ENCODE peak calls at places on chromosomes 2 and 18, in seven cellular contexts. One of them, this sample, is unnamed.

GRCh38 chr18:37452697-37453385 is 112.8 kb downstream of the CELF4 start:
- DNase-seq in SK-N-SH: no peak
- DNase-seq in HCT116: no peak
- DNase-seq in GM12878: no peak
- DNase-seq in H1: no peak
- DNase-seq in K562: no peak
- DNase-seq in HepG2: no peak
- DNase-seq in this sample: peak

GRCh38 chr2:166439078-166439477 is 55.0 kb downstream of the SCN7A start:
- DNase-seq in HepG2: no peak
- DNase-seq in K562: no peak
- DNase-seq in SK-N-SH: no peak
- DNase-seq in GM12878: no peak
- DNase-seq in HCT116: no peak
- DNase-seq in H1: no peak
- DNase-seq in this sample: no peak

GRCh38 chr2:28391564-28392296 is 928 bp upstream of the FOSL2 start:
- DNase-seq in HCT116: peak
- DNase-seq in GM12878: no peak
- DNase-seq in H1: peak
- DNase-seq in K562: peak
- DNase-seq in SK-N-SH: peak
- DNase-seq in HepG2: peak
- DNase-seq in this sample: peak

GRCh38 chr2:129199501-129199900 is 780.0 kb upstream of the RAB6C start:
- DNase-seq in HCT116: no peak
- DNase-seq in K562: no peak
- DNase-seq in SK-N-SH: no peak
- DNase-seq in GM12878: no peak
- DNase-seq in H1: no peak
- DNase-seq in HepG2: no peak
- DNase-seq in this sample: no peak

GRCh38 chr2:119679526-119679837 is 481 bp downstream of the TMEM177 start:
- DNase-seq in H1: no peak
- DNase-seq in HepG2: no peak
- DNase-seq in K562: no peak
- DNase-seq in HCT116: no peak
- DNase-seq in GM12878: no peak
- DNase-seq in SK-N-SH: no peak
- DNase-seq in this sample: no peak

GRCh38 chr2:239275871-239276812 is 124.7 kb downstream of the HDAC4 start:
- DNase-seq in H1: no peak
- DNase-seq in K562: peak
- DNase-seq in GM12878: no peak
- DNase-seq in HepG2: no peak
- DNase-seq in HCT116: no peak
- DNase-seq in SK-N-SH: peak
- DNase-seq in this sample: no peak

GRCh38 chr2:20141056-20141762 is 83.7 kb downstream of the SDC1 start:
- DNase-seq in SK-N-SH: no peak
- DNase-seq in HCT116: peak
- DNase-seq in HepG2: peak
- DNase-seq in H1: no peak
- DNase-seq in GM12878: no peak
- DNase-seq in K562: peak
- DNase-seq in this sample: no peak

GRCh38 chr18:22214731-22215528 is 45.5 kb downstream of the GATA6 start:
- DNase-seq in HepG2: no peak
- DNase-seq in GM12878: no peak
- DNase-seq in K562: no peak
- DNase-seq in HCT116: no peak
- DNase-seq in SK-N-SH: no peak
- DNase-seq in H1: no peak
- DNase-seq in this sample: no peak

GRCh38 chr18:68519341-68519740 is 195.6 kb downstream of the TMX3 start:
- DNase-seq in HepG2: no peak
- DNase-seq in GM12878: no peak
- DNase-seq in K562: no peak
- DNase-seq in SK-N-SH: no peak
- DNase-seq in HCT116: no peak
- DNase-seq in H1: no peak
- DNase-seq in this sample: no peak

GRCh38 chr18:2979027-2979570 is 33.8 kb downstream of the LPIN2 start:
- DNase-seq in HepG2: no peak
- DNase-seq in GM12878: no peak
- DNase-seq in H1: no peak
- DNase-seq in K562: no peak
- DNase-seq in HCT116: no peak
- DNase-seq in SK-N-SH: no peak
- DNase-seq in this sample: no peak

GRCh38 chr2:217969588-217969987 is 33.2 kb downstream of the TNS1 start:
- DNase-seq in HepG2: no peak
- DNase-seq in K562: no peak
- DNase-seq in H1: no peak
- DNase-seq in SK-N-SH: no peak
- DNase-seq in GM12878: no peak
- DNase-seq in HCT116: no peak
- DNase-seq in this sample: no peak

GRCh38 chr2:170152421-170152820 is 25.5 kb upstream of the MYO3B start:
- DNase-seq in HepG2: no peak
- DNase-seq in SK-N-SH: no peak
- DNase-seq in GM12878: no peak
- DNase-seq in HCT116: no peak
- DNase-seq in H1: no peak
- DNase-seq in K562: no peak
- DNase-seq in this sample: no peak

GRCh38 chr18:63158012-63158631 is 161.4 kb downstream of the BCL2 start:
- DNase-seq in HepG2: no peak
- DNase-seq in GM12878: no peak
- DNase-seq in K562: no peak
- DNase-seq in HCT116: no peak
- DNase-seq in SK-N-SH: no peak
- DNase-seq in H1: no peak
- DNase-seq in this sample: no peak

GRCh38 chr18:48616484-48617255 is 77.8 kb downstream of the CTIF start:
- DNase-seq in GM12878: no peak
- DNase-seq in K562: no peak
- DNase-seq in H1: no peak
- DNase-seq in HepG2: no peak
- DNase-seq in SK-N-SH: no peak
- DNase-seq in HCT116: no peak
- DNase-seq in this sample: no peak

DNA sequence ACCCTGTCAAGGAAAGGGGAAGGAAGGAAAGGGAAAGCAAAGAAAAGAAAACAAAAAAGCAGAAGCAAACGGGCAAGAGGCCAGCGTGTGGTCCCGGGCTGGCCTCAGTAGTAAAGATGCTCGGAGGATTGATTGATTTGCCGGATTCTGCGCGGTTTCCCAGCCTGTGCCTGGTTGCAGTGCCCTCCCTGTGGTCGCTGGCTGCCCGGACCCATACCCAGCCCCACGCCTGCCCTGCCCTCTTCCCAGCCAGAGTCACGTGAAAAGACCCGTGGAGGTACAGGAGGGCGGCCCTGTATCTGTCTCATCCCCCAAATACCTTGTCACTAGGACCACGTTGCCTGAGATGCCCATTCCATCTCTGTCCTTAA is 55.1 kb upstream of the IMP4 start:
- DNase-seq in K562: no peak
- DNase-seq in HCT116: no peak
- DNase-seq in SK-N-SH: no peak
- DNase-seq in H1: no peak
- DNase-seq in HepG2: no peak
- DNase-seq in GM12878: no peak
- DNase-seq in this sample: no peak
- TF ChIP-seq JUND in K562: no peak
- TF ChIP-seq JUND in HCT116: no peak
- TF ChIP-seq JUND in SK-N-SH: no peak
- TF ChIP-seq JUND in H1: no peak
- TF ChIP-seq JUND in HepG2: no peak
- TF ChIP-seq JUND in GM12878: no peak
- TF ChIP-seq JUND in this sample: no peak

GRCh38 chr2:214382229-214382628 is 28.6 kb upstream of the VWC2L start:
- DNase-seq in GM12878: no peak
- DNase-seq in HepG2: no peak
- DNase-seq in HCT116: no peak
- DNase-seq in K562: no peak
- DNase-seq in SK-N-SH: no peak
- DNase-seq in H1: no peak
- DNase-seq in this sample: no peak

GRCh38 chr2:214379227-214379626 is 31.6 kb upstream of the VWC2L start:
- DNase-seq in HCT116: no peak
- DNase-seq in H1: no peak
- DNase-seq in GM12878: no peak
- DNase-seq in SK-N-SH: no peak
- DNase-seq in K562: no peak
- DNase-seq in HepG2: no peak
- DNase-seq in this sample: peak

GRCh38 chr2:214378455-214379103 is 32.3 kb upstream of the VWC2L start:
- DNase-seq in H1: no peak
- DNase-seq in K562: no peak
- DNase-seq in GM12878: no peak
- DNase-seq in HepG2: no peak
- DNase-seq in HCT116: no peak
- DNase-seq in SK-N-SH: no peak
- DNase-seq in this sample: peak

DNA sequence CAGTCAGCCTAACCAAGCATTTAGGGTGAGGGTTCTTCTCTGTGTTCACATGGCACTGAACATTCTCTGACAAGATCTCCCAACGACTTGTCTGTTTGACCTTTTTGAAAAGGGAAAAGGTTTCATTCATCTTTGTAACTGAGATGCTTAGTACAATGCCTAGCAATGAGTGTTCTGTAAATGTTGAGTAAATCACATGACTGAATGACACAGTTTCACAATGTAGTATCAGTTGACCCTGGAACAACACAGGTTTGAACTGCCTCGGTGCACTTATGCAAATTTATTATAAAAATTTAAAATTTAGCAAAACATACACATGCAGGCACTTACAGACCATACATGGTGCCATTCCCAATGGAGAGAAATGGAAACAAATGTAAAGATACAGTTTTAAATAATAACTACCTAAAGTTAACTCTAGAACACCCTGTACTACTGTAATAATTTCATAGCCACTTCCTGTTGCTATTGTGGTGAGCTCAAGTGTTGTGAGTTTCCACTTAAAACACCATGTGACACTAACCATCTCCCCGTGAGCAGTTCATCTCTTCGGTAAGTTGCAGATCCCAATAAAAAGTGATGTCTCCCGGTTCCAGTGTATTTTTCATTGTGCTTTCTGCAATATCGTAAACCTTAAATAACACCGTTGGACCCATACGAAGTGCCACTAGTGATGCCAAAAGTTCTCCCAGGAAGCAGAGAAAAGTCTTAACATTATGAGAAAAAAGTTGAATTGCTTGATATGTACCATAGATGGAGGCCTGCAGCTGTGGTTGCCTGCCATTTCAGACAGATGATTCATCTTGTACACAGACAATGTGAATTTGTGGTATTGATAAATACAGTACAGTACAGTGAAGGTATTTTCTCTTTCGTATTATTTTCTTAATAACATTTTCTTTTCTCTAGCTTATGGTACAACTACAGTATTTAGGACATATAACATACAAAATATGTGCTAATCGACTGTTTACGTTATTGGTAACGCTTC is 33.9 kb upstream of the VWC2L start:
- DNase-seq in K562: no peak
- DNase-seq in SK-N-SH: no peak
- DNase-seq in H1: no peak
- DNase-seq in HCT116: no peak
- DNase-seq in HepG2: no peak
- DNase-seq in GM12878: no peak
- DNase-seq in this sample: no peak
- TF ChIP-seq JUND in K562: no peak
- TF ChIP-seq JUND in SK-N-SH: no peak
- TF ChIP-seq JUND in H1: no peak
- TF ChIP-seq JUND in HCT116: no peak
- TF ChIP-seq JUND in HepG2: no peak
- TF ChIP-seq JUND in GM12878: no peak
- TF ChIP-seq JUND in this sample: no peak

GRCh38 chr2:204678031-204678430 is 132.8 kb downstream of the PARD3B start:
- DNase-seq in HepG2: no peak
- DNase-seq in K562: no peak
- DNase-seq in GM12878: no peak
- DNase-seq in SK-N-SH: no peak
- DNase-seq in HCT116: no peak
- DNase-seq in H1: no peak
- DNase-seq in this sample: no peak

GRCh38 chr2:204683384-204683783 is 138.1 kb downstream of the PARD3B start:
- DNase-seq in K562: no peak
- DNase-seq in GM12878: no peak
- DNase-seq in HepG2: peak
- DNase-seq in H1: no peak
- DNase-seq in SK-N-SH: no peak
- DNase-seq in HCT116: no peak
- DNase-seq in this sample: no peak

GRCh38 chr2:204680576-204680975 is 135.3 kb downstream of the PARD3B start:
- DNase-seq in SK-N-SH: no peak
- DNase-seq in GM12878: no peak
- DNase-seq in K562: no peak
- DNase-seq in HCT116: no peak
- DNase-seq in HepG2: no peak
- DNase-seq in H1: no peak
- DNase-seq in this sample: no peak

GRCh38 chr2:204686415-204686814 is 141.1 kb downstream of the PARD3B start:
- DNase-seq in K562: no peak
- DNase-seq in H1: no peak
- DNase-seq in HCT116: no peak
- DNase-seq in GM12878: no peak
- DNase-seq in SK-N-SH: no peak
- DNase-seq in HepG2: no peak
- DNase-seq in this sample: no peak

GRCh38 chr2:204681412-204681811 is 136.1 kb downstream of the PARD3B start:
- DNase-seq in K562: no peak
- DNase-seq in H1: no peak
- DNase-seq in GM12878: no peak
- DNase-seq in HCT116: no peak
- DNase-seq in HepG2: no peak
- DNase-seq in SK-N-SH: peak
- DNase-seq in this sample: no peak
- TF ChIP-seq JUND in K562: no peak
- TF ChIP-seq JUND in H1: no peak
- TF ChIP-seq JUND in GM12878: no peak
- TF ChIP-seq JUND in HCT116: no peak
- TF ChIP-seq JUND in HepG2: no peak
- TF ChIP-seq JUND in SK-N-SH: no peak
- TF ChIP-seq JUND in this sample: no peak

GRCh38 chr2:71277536-71278103 is 50.7 kb upstream of the PAIP2B start:
- DNase-seq in GM12878: no peak
- DNase-seq in HepG2: peak
- DNase-seq in H1: peak
- DNase-seq in HCT116: peak
- DNase-seq in SK-N-SH: peak
- DNase-seq in K562: no peak
- DNase-seq in this sample: peak
- TF ChIP-seq JUND in GM12878: no peak
- TF ChIP-seq JUND in HepG2: no peak
- TF ChIP-seq JUND in H1: no peak
- TF ChIP-seq JUND in HCT116: no peak
- TF ChIP-seq JUND in SK-N-SH: no peak
- TF ChIP-seq JUND in K562: no peak
- TF ChIP-seq JUND in this sample: no peak

GRCh38 chr2:237201461-237202287 is 116.0 kb downstream of the COPS8 start:
- DNase-seq in H1: no peak
- DNase-seq in HepG2: peak
- DNase-seq in HCT116: peak
- DNase-seq in SK-N-SH: no peak
- DNase-seq in GM12878: peak
- DNase-seq in K562: peak
- DNase-seq in this sample: no peak
- TF ChIP-seq JUND in H1: no peak
- TF ChIP-seq JUND in HepG2: peak
- TF ChIP-seq JUND in HCT116: peak
- TF ChIP-seq JUND in SK-N-SH: peak
- TF ChIP-seq JUND in GM12878: peak
- TF ChIP-seq JUND in K562: peak
- TF ChIP-seq JUND in this sample: no peak